ENCODE peak calls at places on chromosome 17, in five cellular contexts. I, D, W, B and M are unnamed samples. For H3K27me3, the result is how much of the 10 kb centered on the place peaks cover.

GRCh38 chr17:73422121-73422520 is 110.3 kb upstream of the CDC42EP4 start:
- DNase-seq in I (no peak), D (no peak), W (peak), B (no peak), M (no peak)

GRCh38 chr17:51435641-51436091 is 175.3 kb downstream of the UTP18 start:
- DNase-seq in I (peak), D (peak), W (peak), B (peak), M (no peak)

GRCh38 chr17:4436846-4437245 is 3.1 kb downstream of the SPNS3 start:
- DNase-seq in I (no peak), D (no peak), W (no peak), B (no peak), M (no peak)

GRCh38 chr17:28955408-28955807 is 4.1 kb upstream of the PHF12 start:
- DNase-seq in I (no peak), D (no peak), W (no peak), B (no peak), M (no peak)

GRCh38 chr17:540632-541031 is 174.0 kb downstream of the VPS53 start:
- DNase-seq in I (no peak), D (no peak), W (no peak), B (no peak), M (no peak)

GRCh38 chr17:18191071-18191667 is 7.5 kb downstream of the ALKBH5 start:
- DNase-seq in I (no peak), D (peak), W (no peak), B (peak), M (no peak)

GRCh38 chr17:46765491-46765890 is 53.0 kb downstream of the WNT3 start:
- DNase-seq in I (no peak), D (no peak), W (no peak), B (no peak), M (no peak)

GRCh38 chr17:46190763-46191162 is 2.5 kb downstream of the KANSL1 start:
- DNase-seq in I (no peak), D (no peak), W (no peak), B (no peak), M (no peak)

GRCh38 chr17:46979023-46979870 is at the start of gene RPRML:
- DNase-seq in I (no peak), D (no peak), W (peak), B (no peak), M (no peak)

GRCh38 chr17:82287849-82288601 is 14.5 kb upstream of the CSNK1D start:
- DNase-seq in I (no peak), D (peak), W (peak), B (peak), M (no peak)

GRCh38 chr17:64170286-64170685 is 40.3 kb upstream of the ERN1 start:
- DNase-seq in I (no peak), D (no peak), W (no peak), B (no peak), M (no peak)

GRCh38 chr17:63247706-63248105 is 198.4 kb downstream of the CYB561 start:
- DNase-seq in I (no peak), D (no peak), W (no peak), B (no peak), M (no peak)

GRCh38 chr17:69047368-69048263 is 13.1 kb downstream of the ABCA9 start:
- DNase-seq in I (no peak), D (peak), W (no peak), B (peak), M (no peak)

GRCh38 chr17:80807882-80808281 is 183.8 kb upstream of the CHMP6 start:
- DNase-seq in I (no peak), D (no peak), W (no peak), B (no peak), M (no peak)

GRCh38 chr17:596287-596686 is 118.4 kb downstream of the VPS53 start:
- DNase-seq in I (no peak), D (no peak), W (peak), B (no peak), M (no peak)

GRCh38 chr17:69348441-69348840 is 21.5 kb upstream of the ABCA5 start:
- DNase-seq in I (no peak), D (no peak), W (no peak), B (no peak), M (no peak)

GRCh38 chr17:16406742-16407674 is 8.4 kb upstream of the TRPV2 start:
- DNase-seq in I (no peak), D (no peak), W (peak), B (peak), M (no peak)

GRCh38 chr17:74024871-74025531 is 178.5 kb upstream of the RPL38 start:
- DNase-seq in I (no peak), D (peak), W (no peak), B (no peak), M (no peak)

GRCh38 chr17:81298325-81298990 is 3.4 kb upstream of the SLC38A10 start:
- DNase-seq in I (no peak), D (peak), W (no peak), B (no peak), M (no peak)

GRCh38 chr17:35745246-35745645 is 7.8 kb downstream of the GAS2L2 start:
- DNase-seq in I (no peak), D (no peak), W (no peak), B (no peak), M (no peak)

GRCh38 chr17:8964801-8965393 is 610 bp downstream of the PIK3R5 start:
- DNase-seq in I (peak), D (no peak), W (peak), B (no peak), M (peak)

GRCh38 chr17:1562178-1562643 is 381 bp downstream of the PITPNA start:
- DNase-seq in I (peak), D (no peak), W (peak), B (peak), M (no peak)

GRCh38 chr17:83178533-83179201 is 99.3 kb downstream of the METRNL start:
- DNase-seq in I (no peak), D (no peak), W (no peak), B (no peak), M (no peak)

GRCh38 chr17:72970794-72971512 is 121.5 kb downstream of the SLC39A11 start:
- DNase-seq in I (no peak), D (no peak), W (no peak), B (no peak), M (no peak)

GRCh38 chr17:78369791-78370381 is 8.6 kb upstream of the PGS1 start:
- DNase-seq in I (no peak), D (no peak), W (no peak), B (no peak), M (no peak)

GRCh38 chr17:55238931-55239297 is 25.8 kb upstream of the HLF start:
- DNase-seq in I (no peak), D (peak), W (no peak), B (peak), M (no peak)

GRCh38 chr17:31339906-31340661 is 18.7 kb upstream of the EVI2A start:
- DNase-seq in I (no peak), D (no peak), W (no peak), B (no peak), M (no peak)

GRCh38 chr17:16025202-16025601 is 25.6 kb downstream of the TTC19 start:
- DNase-seq in I (no peak), D (no peak), W (no peak), B (no peak), M (no peak)

GRCh38 chr17:68035131-68035522 is 408 bp upstream of the KPNA2 start:
- DNase-seq in I (peak), D (no peak), W (peak), B (peak), M (no peak)

DNA sequence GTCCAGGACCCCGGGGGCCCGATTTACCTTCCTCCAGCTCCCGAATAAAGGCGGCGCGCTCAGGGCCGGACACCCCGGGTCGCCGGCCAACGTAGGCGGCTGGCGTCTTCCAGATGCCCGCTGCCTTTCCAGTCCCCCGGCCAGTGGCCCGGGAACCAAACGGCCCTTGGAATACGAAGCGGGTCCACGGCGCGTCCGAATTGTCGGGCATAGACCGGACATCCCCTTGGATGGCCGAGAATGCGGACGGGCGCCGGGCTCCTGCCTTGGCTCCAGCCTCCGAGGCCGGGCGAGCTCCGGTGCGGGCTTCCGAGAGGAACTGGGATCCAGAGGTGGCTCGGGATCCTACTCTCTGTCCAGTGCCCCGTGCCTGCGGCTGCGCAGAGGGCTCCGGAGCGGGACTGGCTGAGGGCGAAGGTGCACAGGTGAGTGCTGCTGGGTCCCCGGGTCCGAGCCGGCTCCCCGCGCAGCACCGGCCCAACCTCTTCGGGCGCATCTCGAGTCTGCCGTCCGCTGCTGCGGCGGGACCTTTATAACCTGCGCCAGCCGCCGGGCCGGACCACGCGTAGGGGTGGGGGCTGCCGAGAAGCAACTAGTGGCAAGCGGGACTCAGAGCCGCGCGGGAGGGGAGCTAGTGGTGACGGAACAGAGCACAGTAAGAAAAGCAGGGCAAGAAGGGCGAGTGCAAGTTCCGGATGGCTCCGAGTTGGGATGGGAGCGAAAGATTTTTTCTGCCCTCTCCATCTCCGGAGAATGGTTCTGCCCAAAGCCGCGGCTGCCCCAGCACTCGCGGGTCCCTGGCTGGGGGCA is at the start of gene HAP1:
- DNase-seq in I (no peak), D (no peak), W (no peak), B (no peak), M (no peak)
- H3K4me3 ChIP-seq in I (no peak), D (peak), W (peak), B (peak), M (peak)

DNA sequence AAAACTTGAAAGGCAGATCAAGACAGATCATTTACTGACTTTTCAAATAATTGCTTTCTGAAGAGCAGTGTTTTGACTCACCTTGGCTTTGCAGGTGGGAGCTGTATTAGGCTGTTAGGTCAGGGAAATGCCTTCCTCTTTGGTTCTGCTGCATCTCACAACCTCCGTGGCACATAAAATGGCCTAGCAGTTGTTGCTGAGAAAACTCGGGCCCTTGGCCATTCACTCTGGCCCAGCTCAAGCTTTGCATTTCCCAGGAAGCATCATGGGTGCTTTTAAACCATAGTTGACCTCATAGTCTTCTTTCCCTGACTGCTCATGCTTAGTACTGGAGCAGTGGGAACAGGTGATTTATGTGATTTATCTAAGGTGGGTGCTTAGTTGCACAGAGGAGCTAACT is 83.5 kb downstream of the KSR1 start:
- DNase-seq in I (no peak), D (no peak), W (no peak), B (no peak), M (no peak)
- H3K27me3 ChIP-seq in I (under half), D (under half), W (under half), B (under half), M (under half)

GRCh38 chr17:76121932-76122383 is 18.4 kb upstream of the EXOC7 start:
- DNase-seq in I (no peak), D (no peak), W (no peak), B (no peak), M (no peak)
- H3K4me3 ChIP-seq in I (peak), D (no peak), W (peak), B (peak), M (peak)

DNA sequence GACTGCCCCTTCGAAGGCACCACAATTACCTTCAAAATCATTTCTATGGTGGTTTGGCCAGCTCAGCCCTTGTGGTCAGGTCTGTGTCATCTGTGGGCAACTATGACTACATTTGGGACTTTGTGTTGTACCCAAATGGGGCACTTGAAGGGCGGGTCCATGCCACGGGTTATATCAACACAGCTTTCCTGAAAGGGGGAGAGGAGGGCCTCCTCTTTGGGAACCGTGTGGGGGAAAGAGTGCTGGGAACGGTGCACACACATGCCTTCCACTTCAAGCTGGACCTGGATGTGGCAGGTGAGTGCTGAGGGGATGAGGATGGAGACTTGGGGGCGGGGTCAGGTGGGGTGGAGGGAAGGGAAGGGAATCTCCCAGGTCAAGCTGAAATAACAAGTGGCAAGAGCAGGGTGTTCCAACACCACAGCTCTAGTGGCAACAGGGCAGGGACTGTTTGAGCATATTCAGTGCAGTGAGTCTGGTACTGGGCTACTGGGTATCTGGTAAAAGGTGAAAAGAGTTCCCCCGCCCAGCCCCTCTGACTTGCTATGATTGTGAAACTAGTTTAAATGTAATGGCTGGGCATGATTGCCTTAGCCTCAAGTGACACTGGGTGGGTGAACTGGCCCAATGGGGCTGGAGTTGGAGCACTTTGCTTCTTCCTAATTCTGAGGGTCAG is 1.7 kb downstream of the AOC2 start:
- DNase-seq in I (no peak), D (no peak), W (no peak), B (no peak), M (no peak)
- H3K27me3 ChIP-seq in I (under half), D (under half), W (under half), B (under half), M (under half)

GRCh38 chr17:12250973-12251372 is 230.3 kb downstream of the MAP2K4 start:
- DNase-seq in I (no peak), D (no peak), W (no peak), B (no peak), M (no peak)
- H3K4me3 ChIP-seq in I (no peak), D (no peak), W (no peak), B (no peak), M (no peak)

GRCh38 chr17:48754500-48755261 is 26.1 kb upstream of the HOXB13 start:
- DNase-seq in I (no peak), D (no peak), W (no peak), B (no peak), M (no peak)
- H3K27me3 ChIP-seq in I (half or more), D (half or more), W (half or more), B (half or more), M (half or more)

GRCh38 chr17:50206604-50207293 is 5.3 kb upstream of the COL1A1 start:
- DNase-seq in I (no peak), D (no peak), W (no peak), B (no peak), M (no peak)
- H3K4me3 ChIP-seq in I (no peak), D (no peak), W (no peak), B (no peak), M (no peak)

DNA sequence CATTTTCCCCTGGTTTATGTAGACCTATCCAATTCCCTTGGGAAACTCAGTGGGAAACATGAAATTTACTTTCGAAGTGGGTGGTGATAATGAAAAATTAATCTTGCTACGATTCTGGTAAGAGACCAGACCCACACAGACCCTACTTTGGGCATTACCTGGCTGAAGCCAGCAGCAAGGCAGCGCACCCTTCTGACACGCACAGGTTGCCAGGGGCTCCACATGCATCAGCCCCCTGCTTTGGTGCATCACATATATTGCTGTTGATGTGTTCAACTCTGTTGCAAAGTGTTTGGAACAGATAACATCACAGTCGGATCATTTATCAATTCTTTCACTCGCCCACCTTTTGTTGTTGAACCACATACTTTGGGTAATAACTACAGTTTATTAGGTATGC is 26.6 kb downstream of the SMARCE1 start:
- DNase-seq in I (no peak), D (no peak), W (no peak), B (no peak), M (no peak)
- H3K27me3 ChIP-seq in I (under half), D (under half), W (under half), B (under half), M (under half)

GRCh38 chr17:40176409-40177110 is 710 bp upstream of the RAPGEFL1 start:
- DNase-seq in I (no peak), D (no peak), W (peak), B (no peak), M (no peak)

GRCh38 chr17:40179923-40180659 is 2.8 kb downstream of the RAPGEFL1 start:
- DNase-seq in I (no peak), D (no peak), W (no peak), B (no peak), M (no peak)

GRCh38 chr17:40177275-40177874 is at the start of gene RAPGEFL1:
- DNase-seq in I (peak), D (no peak), W (peak), B (peak), M (peak)

GRCh38 chr17:40178660-40179059 is 1.4 kb downstream of the RAPGEFL1 start:
- DNase-seq in I (no peak), D (no peak), W (no peak), B (no peak), M (no peak)

DNA sequence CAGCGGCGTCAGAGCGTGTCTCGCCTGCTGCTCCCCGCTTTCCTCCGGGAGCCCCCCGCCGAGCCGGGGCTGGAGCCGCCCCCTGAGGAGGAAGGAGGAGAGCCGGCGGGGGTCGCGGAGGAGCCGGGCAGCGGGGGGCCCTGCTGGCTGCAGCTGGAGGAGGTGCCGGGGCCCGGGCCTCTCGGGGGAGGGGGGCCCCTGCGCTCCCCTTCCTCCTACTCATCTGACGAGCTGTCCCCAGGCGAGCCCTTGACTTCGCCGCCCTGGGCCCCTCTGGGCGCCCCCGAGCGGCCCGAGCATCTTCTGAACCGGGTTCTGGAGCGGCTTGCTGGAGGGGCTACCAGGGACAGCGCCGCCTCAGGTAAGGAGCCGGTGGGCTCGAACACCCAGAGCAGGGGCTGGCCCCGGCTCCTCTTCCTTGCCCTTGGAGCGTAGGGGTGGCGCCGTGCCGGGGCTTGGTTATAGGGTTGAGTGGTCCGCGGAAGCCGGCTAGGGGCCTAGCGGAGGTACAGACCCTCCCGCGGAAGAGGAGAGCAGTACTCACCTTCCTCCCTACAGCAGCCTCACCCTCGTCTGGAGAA is 841 bp downstream of the RAPGEFL1 start:
- DNase-seq in I (no peak), D (no peak), W (no peak), B (no peak), M (no peak)
- H3K4me3 ChIP-seq in I (no peak), D (no peak), W (peak), B (no peak), M (no peak)